ENCODE peak calls at places on chromosomes 7 and 10, in four cellular contexts. V is hepatocyte; K is testis; Z is CD4-positive, alpha-beta T cell. X is an unnamed sample.

GRCh38 chr7:32586291-32587221 is 91.3 kb downstream of the AVL9 start:
- DNase-seq in Z (no peak), K (no peak), V (no peak), X (no peak)

GRCh38 chr7:133753513-133753912 is 373.6 kb upstream of the LRGUK start:
- DNase-seq in Z (no peak), K (no peak), V (peak; percentile 3), X (no peak)

GRCh38 chr10:99276848-99277486 is 41.3 kb upstream of the HPSE2 start:
- DNase-seq in K (no peak), Z (no peak), V (peak; percentile 26), X (no peak)

GRCh38 chr7:124697746-124698145 is 67.8 kb downstream of the GPR37 start:
- DNase-seq in V (no peak), Z (no peak), K (no peak), X (no peak)

GRCh38 chr10:31381766-31382316 is 62.8 kb downstream of the ZEB1 start:
- DNase-seq in V (no peak), K (no peak), Z (no peak), X (no peak)

GRCh38 chr10:102395677-102396197 is at the start of gene NFKB2:
- DNase-seq in K (no peak), V (peak; percentile 70), Z (no peak), X (no peak)

GRCh38 chr7:40717242-40717641 is 582.4 kb downstream of the SUGCT start:
- DNase-seq in Z (no peak), V (peak; percentile 75), K (peak; percentile 62), X (peak; percentile 14)

GRCh38 chr7:98200364-98200763 is 10.9 kb upstream of the BHLHA15 start:
- DNase-seq in Z (no peak), K (no peak), V (no peak), X (no peak)

GRCh38 chr7:103771294-103771693 is 218.2 kb downstream of the RELN start:
- DNase-seq in V (no peak), K (no peak), Z (no peak), X (no peak)

GRCh38 chr7:66267249-66267648 is 62.1 kb downstream of the TPST1 start:
- DNase-seq in V (peak; percentile 23), K (peak; percentile 74), Z (no peak), X (no peak)

GRCh38 chr7:133355325-133355708 is 102.4 kb downstream of the EXOC4 start:
- DNase-seq in Z (no peak), K (no peak), V (no peak), X (no peak)

GRCh38 chr10:44465430-44466115 is 80.7 kb upstream of the CXCL12 start:
- DNase-seq in V (no peak), Z (no peak), K (no peak), X (no peak)

GRCh38 chr7:111633878-111634277 is 71.6 kb upstream of the IMMP2L start:
- DNase-seq in K (no peak), V (no peak), Z (no peak), X (no peak)

GRCh38 chr10:57288754-57289153 is 927.7 kb upstream of the ZWINT start:
- DNase-seq in K (no peak), Z (no peak), V (no peak), X (no peak)

GRCh38 chr7:117273325-117274292 is 49.2 kb downstream of the WNT2 start:
- DNase-seq in K (no peak), V (no peak), Z (no peak), X (no peak)

GRCh38 chr10:89518876-89519842 is 16.2 kb downstream of the SLC16A12 start:
- DNase-seq in V (peak; percentile 30), K (peak; percentile 32), Z (no peak), X (no peak)

GRCh38 chr7:37657798-37658197 is 25.8 kb upstream of the GPR141 start:
- DNase-seq in Z (no peak), V (no peak), K (no peak), X (no peak)

GRCh38 chr7:117322741-117323584 is at the start of gene WNT2:
- DNase-seq in K (no peak), V (peak; percentile 23), Z (no peak), X (no peak)

GRCh38 chr7:24152356-24152755 is 131.6 kb upstream of the NPY start:
- DNase-seq in Z (no peak), K (no peak), V (peak; percentile 47), X (peak; percentile 40)

GRCh38 chr7:138608292-138608691 is 92.9 kb downstream of the SVOPL start:
- DNase-seq in V (no peak), K (no peak), Z (no peak), X (no peak)

GRCh38 chr10:113991091-113991860 is 52.4 kb upstream of the ADRB1 start:
- DNase-seq in Z (no peak), V (no peak), K (no peak), X (no peak)

GRCh38 chr10:89171263-89171872 is 35.7 kb downstream of the CH25H start:
- DNase-seq in K (no peak), V (no peak), Z (no peak), X (no peak)

GRCh38 chr7:144028547-144028946 is 20.2 kb upstream of the OR2A5 start:
- DNase-seq in K (no peak), V (no peak), Z (no peak), X (no peak)

GRCh38 chr7:1210979-1211608 is 21.6 kb upstream of the UNCX start:
- DNase-seq in K (no peak), Z (no peak), V (no peak), X (no peak)

GRCh38 chr10:79132681-79133381 is 64.1 kb downstream of the ZMIZ1 start:
- DNase-seq in V (no peak), Z (no peak), K (no peak), X (no peak)

GRCh38 chr7:55060690-55061414 is 42.0 kb downstream of the EGFR start:
- DNase-seq in V (no peak), Z (no peak), K (no peak), X (no peak)

GRCh38 chr7:105826143-105826542 is 50.3 kb downstream of the ATXN7L1 start:
- DNase-seq in V (no peak), K (no peak), Z (no peak), X (no peak)

GRCh38 chr10:84826704-84827103 is 498.3 kb downstream of the CCSER2 start:
- DNase-seq in Z (no peak), V (no peak), K (no peak), X (no peak)

GRCh38 chr10:123017421-123018165 is 8.8 kb downstream of the ACADSB start:
- DNase-seq in Z (no peak), K (no peak), V (peak; percentile 12), X (no peak)

GRCh38 chr10:73576178-73576889 is 14.8 kb downstream of the USP54 start:
- DNase-seq in V (peak; percentile 43), Z (no peak), K (peak; percentile 62), X (no peak)

GRCh38 chr7:2227699-2228098 is 5.0 kb downstream of the MAD1L1 start:
- DNase-seq in V (no peak), K (no peak), Z (no peak), X (no peak)

GRCh38 chr10:126321455-126321854 is 66.8 kb downstream of the ADAM12 start:
- DNase-seq in K (no peak), V (no peak), Z (no peak), X (no peak)

GRCh38 chr10:51707821-51708424 is 8.5 kb upstream of the CSTF2T start:
- DNase-seq in K (no peak), Z (no peak), V (no peak), X (no peak)

GRCh38 chr7:139931190-139932007 is 102.3 kb downstream of the TBXAS1 start:
- DNase-seq in K (no peak), Z (no peak), V (no peak), X (no peak)

DNA sequence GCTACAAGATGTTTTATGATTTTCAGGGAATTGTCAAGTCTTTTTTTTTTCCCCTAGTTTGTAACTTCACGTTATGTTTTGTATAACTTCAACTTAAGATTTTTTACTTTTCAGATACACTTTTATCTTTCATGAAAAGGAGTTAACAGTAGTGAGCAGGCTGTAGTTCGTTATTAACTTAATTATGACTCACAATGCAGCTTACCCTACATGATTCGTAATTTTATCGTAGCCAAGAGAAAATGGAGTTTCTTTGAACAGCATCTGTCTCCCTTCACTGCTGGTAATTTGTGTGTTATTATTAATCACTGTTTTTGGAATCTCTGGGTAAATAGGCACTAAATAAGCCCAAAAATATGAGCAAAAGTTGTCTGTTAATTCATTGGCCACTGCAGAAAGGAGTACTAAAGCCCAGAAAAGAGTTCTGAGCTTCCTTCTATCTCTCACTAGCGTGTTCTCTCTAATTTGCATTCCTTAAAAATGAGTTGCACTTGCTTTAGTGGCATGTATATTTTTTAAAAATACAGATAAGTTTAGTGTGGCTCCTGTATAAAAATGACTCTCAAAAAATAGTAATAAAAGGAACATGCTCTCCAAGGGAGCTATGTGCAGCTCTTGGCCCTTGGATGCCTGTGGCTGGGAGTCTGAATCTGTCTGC is 36.1 kb downstream of the RALA start:
- DNase-seq in K (no peak), V (no peak), Z (no peak), X (no peak)
- H3K9me3 ChIP-seq in K (no peaks in the 10 kb centered on the region), V (peaks cover 5% of the 10 kb centered on the region), Z (no peaks in the 10 kb centered on the region), X (no peaks in the 10 kb centered on the region)

GRCh38 chr10:247480-247879 is 112.2 kb downstream of the ZMYND11 start:
- DNase-seq in Z (no peak), V (no peak), K (no peak), X (no peak)
- H3K27ac ChIP-seq in Z (no peak overlapping the region), V (no peak overlapping the region), K (no peak overlapping the region), X (no peak overlapping the region)

GRCh38 chr7:50696810-50697582 is 85.7 kb downstream of the GRB10 start:
- DNase-seq in K (peak; percentile 37), V (no peak), Z (peak; percentile 10), X (no peak)
- TF ChIP-seq CTCF in K (peak; percentile 43), V (peak; percentile 40), Z (peak; percentile 62), X (peak; percentile 37)

GRCh38 chr10:131134651-131135050 is 176.9 kb downstream of the TCERG1L start:
- DNase-seq in K (no peak), Z (no peak), V (no peak), X (no peak)

GRCh38 chr10:131134001-131134576 is 177.4 kb downstream of the TCERG1L start:
- DNase-seq in K (no peak), V (no peak), Z (no peak), X (no peak)

GRCh38 chr10:131129544-131129943 is 182.0 kb downstream of the TCERG1L start:
- DNase-seq in K (no peak), Z (no peak), V (peak; percentile 14), X (no peak)

GRCh38 chr10:131132681-131133080 is 178.8 kb downstream of the TCERG1L start:
- DNase-seq in K (no peak), Z (no peak), V (no peak), X (no peak)

DNA sequence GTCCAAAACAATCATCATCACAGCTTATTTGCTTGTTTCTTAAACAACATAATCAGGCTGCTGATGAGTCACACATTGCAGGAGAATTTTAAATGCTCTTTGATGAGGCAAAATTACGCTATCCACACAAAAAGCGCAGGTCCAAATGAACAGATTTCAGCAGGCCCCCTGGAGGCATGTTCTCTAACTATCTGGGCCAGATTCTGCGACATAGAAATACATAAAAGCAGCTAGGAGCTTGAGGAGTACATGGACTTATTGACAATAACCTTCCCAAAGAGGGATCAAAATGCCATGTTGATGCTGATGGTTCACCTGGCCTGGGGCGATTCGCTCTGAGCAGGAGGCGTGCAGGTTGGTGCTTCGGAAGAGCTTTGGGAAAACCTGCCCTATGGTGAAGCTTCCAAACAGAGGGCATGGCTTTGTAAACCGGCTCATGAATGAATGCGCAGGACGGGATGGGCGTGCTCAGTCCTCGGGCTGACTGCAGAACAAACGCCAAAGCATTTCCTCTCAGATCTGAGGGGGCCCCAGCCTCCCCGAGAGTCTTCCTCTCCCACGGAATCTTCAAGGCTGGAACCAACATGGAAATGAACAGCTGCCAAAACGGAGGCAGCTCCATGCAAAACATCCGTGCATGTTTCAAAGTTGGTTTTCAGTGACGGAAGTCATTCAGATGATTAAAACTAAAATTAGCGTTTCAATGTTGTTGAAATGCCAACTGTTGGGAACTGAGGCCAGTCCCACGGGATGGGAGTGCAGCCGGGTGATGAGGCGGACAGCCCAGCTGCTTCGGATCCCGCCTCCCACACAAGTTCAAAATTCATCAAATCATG is 179.6 kb downstream of the TCERG1L start:
- DNase-seq in Z (no peak), V (no peak), K (peak; percentile 30), X (no peak)
- H3K9me3 ChIP-seq in Z (no peaks in the 10 kb centered on the region), V (no peaks in the 10 kb centered on the region), K (no peaks in the 10 kb centered on the region), X (no peaks in the 10 kb centered on the region)